ENCODE peak calls at places on chromosomes 16 and 17, in five cellular contexts. A is fibroblast of the aortic adventitia, I is A549, Q is AG04450, C is cardiac muscle cell. H is an unnamed sample.

GRCh38 chr16:75298252-75298651 is 46.8 kb upstream of the BCAR1 start:
- DNase-seq in A (no peak), I (no peak), Q (no peak), C (no peak), H (no peak)

GRCh38 chr17:37490638-37491614 is 1.2 kb downstream of the DUSP14 start:
- DNase-seq in A (peak), I (peak), Q (no peak), C (peak), H (peak)

GRCh38 chr16:23408242-23409201 is 44.5 kb downstream of the COG7 start:
- DNase-seq in A (peak), I (peak), Q (no peak), C (no peak), H (no peak)

GRCh38 chr16:88727871-88728270 is 21.6 kb downstream of the CTU2 start:
- DNase-seq in A (no peak), I (no peak), Q (no peak), C (peak), H (no peak)

GRCh38 chr16:76946879-76947278 is 244.1 kb upstream of the MON1B start:
- DNase-seq in A (peak), I (peak), Q (peak), C (peak), H (peak)

GRCh38 chr16:86363057-86363490 is 147.3 kb upstream of the FOXF1 start:
- DNase-seq in A (peak), I (no peak), Q (peak), C (peak), H (no peak)

GRCh38 chr16:88459366-88460055 is 6.4 kb downstream of the ZFPM1 start:
- DNase-seq in A (peak), I (no peak), Q (no peak), C (no peak), H (no peak)

GRCh38 chr17:83199500-83200201 is 120.2 kb downstream of the METRNL start:
- DNase-seq in A (no peak), I (no peak), Q (no peak), C (no peak), H (no peak)

GRCh38 chr17:27610304-27610676 is 20.7 kb upstream of the LGALS9 start:
- DNase-seq in A (no peak), I (no peak), Q (no peak), C (no peak), H (no peak)

GRCh38 chr17:71909155-71909554 is 211.7 kb upstream of the SOX9 start:
- DNase-seq in A (no peak), I (no peak), Q (no peak), C (no peak), H (no peak)

GRCh38 chr17:38730526-38731379 is 612 bp downstream of the CISD3 start:
- DNase-seq in A (peak), I (peak), Q (no peak), C (peak), H (peak)

GRCh38 chr16:69818811-69819587 is 56.9 kb downstream of the WWP2 start:
- DNase-seq in A (no peak), I (no peak), Q (no peak), C (no peak), H (no peak)

GRCh38 chr17:66255112-66255511 is 25.9 kb upstream of the APOH start:
- DNase-seq in A (peak), I (peak), Q (peak), C (peak), H (peak)

GRCh38 chr16:62872339-62872738 is 836.1 kb upstream of the CDH8 start:
- DNase-seq in A (no peak), I (no peak), Q (no peak), C (no peak), H (no peak)

GRCh38 chr16:82016268-82016667 is 5.0 kb upstream of the SDR42E1 start:
- DNase-seq in A (peak), I (peak), Q (no peak), C (no peak), H (peak)

GRCh38 chr17:38658741-38659345 is 15.9 kb downstream of the EPOP start:
- DNase-seq in A (no peak), I (no peak), Q (no peak), C (no peak), H (no peak)

GRCh38 chr16:65122974-65123845 is 1.3 kb upstream of the CDH11 start:
- DNase-seq in A (peak), I (no peak), Q (no peak), C (peak), H (no peak)

GRCh38 chr16:56675685-56676210 is 6.1 kb downstream of the MT1H start:
- DNase-seq in A (no peak), I (no peak), Q (no peak), C (no peak), H (no peak)

GRCh38 chr17:79294459-79295071 is 219.9 kb downstream of the ENGASE start:
- DNase-seq in A (peak), I (peak), Q (no peak), C (peak), H (peak)

GRCh38 chr17:43634681-43635125 is 27.0 kb downstream of the MEOX1 start:
- DNase-seq in A (peak), I (no peak), Q (no peak), C (peak), H (no peak)

GRCh38 chr16:54921229-54921824 is 9.3 kb upstream of the IRX5 start:
- DNase-seq in A (no peak), I (no peak), Q (no peak), C (no peak), H (no peak)

GRCh38 chr17:65455972-65456343 is 105.5 kb downstream of the AXIN2 start:
- DNase-seq in A (peak), I (peak), Q (no peak), C (peak), H (no peak)

GRCh38 chr16:55242667-55243066 is 81.3 kb upstream of the IRX6 start:
- DNase-seq in A (no peak), I (no peak), Q (no peak), C (no peak), H (no peak)

GRCh38 chr16:85652431-85653221 is 36.1 kb downstream of the GINS2 start:
- DNase-seq in A (peak), I (peak), Q (no peak), C (peak), H (peak)

GRCh38 chr17:60598001-60598736 is 1.8 kb upstream of the PPM1D start:
- DNase-seq in A (no peak), I (no peak), Q (no peak), C (no peak), H (no peak)

GRCh38 chr16:22220714-22221113 is 14.6 kb downstream of the EEF2K start:
- DNase-seq in A (no peak), I (no peak), Q (no peak), C (no peak), H (no peak)

GRCh38 chr16:50642349-50642748 is 38.8 kb downstream of the SNX20 start:
- DNase-seq in A (no peak), I (no peak), Q (no peak), C (no peak), H (no peak)

GRCh38 chr16:73610605-73611177 is 562.8 kb upstream of the ZFHX3 start:
- DNase-seq in A (no peak), I (no peak), Q (no peak), C (no peak), H (no peak)

GRCh38 chr17:32323784-32324590 is 18.0 kb downstream of the C17orf75 start:
- DNase-seq in A (peak), I (no peak), Q (no peak), C (no peak), H (peak)

GRCh38 chr16:54493594-54493993 is 207.0 kb upstream of the IRX3 start:
- DNase-seq in A (peak), I (no peak), Q (no peak), C (no peak), H (no peak)

GRCh38 chr16:66273036-66273435 is 93.5 kb upstream of the CDH5 start:
- DNase-seq in A (no peak), I (no peak), Q (no peak), C (no peak), H (no peak)

GRCh38 chr16:77273-77806 is 685 bp upstream of the MPG start:
- DNase-seq in A (peak), I (peak), Q (no peak), C (peak), H (peak)

GRCh38 chr16:56202036-56202435 is 10.7 kb downstream of the GNAO1 start:
- DNase-seq in A (no peak), I (no peak), Q (no peak), C (no peak), H (no peak)

GRCh38 chr17:48259710-48260291 is 152.2 kb downstream of the SNX11 start:
- DNase-seq in A (peak), I (peak), Q (no peak), C (peak), H (peak)
- TF ChIP-seq CTCF in A (peak), I (peak), Q (peak), C (peak), H (peak)

GRCh38 chr17:21252289-21252874 is 828 bp downstream of the NATD1 start:
- DNase-seq in A (no peak), I (no peak), Q (no peak), C (no peak), H (no peak)
- TF ChIP-seq CTCF in A (no peak), I (no peak), Q (no peak), C (no peak), H (no peak)

DNA sequence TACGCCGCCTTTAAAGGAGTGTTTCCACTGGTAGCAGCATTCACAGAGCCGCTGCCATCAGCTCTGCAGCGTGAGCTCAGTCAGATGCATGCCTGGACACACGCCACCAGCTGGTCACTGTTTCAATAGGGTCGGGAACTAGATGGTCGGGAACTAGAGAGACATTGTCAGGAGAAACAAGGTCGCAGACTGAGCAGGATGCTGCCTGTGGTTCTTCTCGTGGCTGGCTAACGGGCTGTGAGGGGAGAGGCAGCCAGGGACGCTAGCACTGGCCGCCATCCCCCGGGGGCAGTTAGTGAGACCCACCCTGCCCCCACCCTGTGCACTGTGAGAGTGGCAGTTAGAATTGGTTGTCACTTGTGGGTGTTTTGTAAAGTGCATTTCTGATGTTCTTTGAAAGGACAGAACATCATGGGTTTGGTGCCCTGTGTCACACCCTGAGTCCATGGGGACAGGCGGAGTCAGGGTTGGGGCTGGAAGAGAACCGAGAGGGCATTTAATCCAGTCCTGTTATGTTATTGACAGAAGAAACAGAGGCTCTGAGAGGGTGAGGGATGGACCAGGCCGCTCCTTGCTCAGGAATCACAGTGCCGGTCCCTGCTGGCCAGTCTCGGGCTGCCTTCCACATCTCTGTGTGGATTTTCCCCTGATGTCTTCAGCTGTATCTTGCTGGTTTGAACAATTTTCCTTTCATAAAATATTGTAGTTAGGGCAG is 86.4 kb downstream of the SPECC1 start:
- DNase-seq in A (peak), I (peak), Q (no peak), C (peak), H (peak)
- TF ChIP-seq CTCF in A (peak), I (peak), Q (peak), C (peak), H (peak)

GRCh38 chr16:20064520-20064919 is 9.2 kb downstream of the GPR139 start:
- DNase-seq in A (no peak), I (no peak), Q (no peak), C (no peak), H (no peak)
- TF ChIP-seq CTCF in A (no peak), I (no peak), Q (no peak), C (no peak), H (no peak)

GRCh38 chr17:35914354-35914753 is 16.2 kb downstream of the RDM1 start:
- DNase-seq in A (no peak), I (no peak), Q (no peak), C (no peak), H (no peak)

GRCh38 chr17:35912942-35913341 is 17.6 kb downstream of the RDM1 start:
- DNase-seq in A (no peak), I (no peak), Q (no peak), C (no peak), H (no peak)

GRCh38 chr17:35915153-35915969 is 15.2 kb downstream of the RDM1 start:
- DNase-seq in A (no peak), I (no peak), Q (no peak), C (no peak), H (no peak)

GRCh38 chr17:35912339-35912912 is 18.1 kb downstream of the RDM1 start:
- DNase-seq in A (no peak), I (no peak), Q (no peak), C (no peak), H (no peak)

DNA sequence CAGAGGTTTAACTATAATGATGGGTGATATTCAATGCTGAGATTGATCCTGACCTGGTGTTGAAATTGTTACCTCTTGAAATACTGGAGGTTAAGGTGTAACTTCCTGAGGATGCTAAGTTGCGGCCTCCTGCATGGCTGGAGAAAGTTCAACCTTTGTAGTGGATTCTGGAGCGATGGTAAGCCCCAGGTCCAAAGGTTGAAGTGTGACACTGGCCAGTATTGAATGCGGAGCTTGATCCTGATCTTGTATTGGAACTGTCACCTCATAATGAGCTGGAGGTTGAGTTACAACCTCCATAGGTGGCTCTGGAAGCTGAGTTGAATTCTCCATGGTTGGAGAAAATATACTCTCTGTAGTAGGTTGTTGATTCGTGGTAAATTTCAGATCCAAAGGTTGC is 17.0 kb downstream of the RDM1 start:
- DNase-seq in A (no peak), I (no peak), Q (no peak), C (no peak), H (no peak)
- TF ChIP-seq CTCF in A (no peak), I (no peak), Q (no peak), C (no peak), H (no peak)

GRCh38 chr17:49995055-49995738 is at the start of gene DLX3:
- DNase-seq in A (peak), I (peak), Q (no peak), C (peak), H (peak)

GRCh38 chr17:49993423-49994037 is 1.5 kb downstream of the DLX3 start:
- DNase-seq in A (no peak), I (no peak), Q (no peak), C (peak), H (no peak)

GRCh38 chr17:49996121-49996494 is 1.1 kb upstream of the DLX3 start:
- DNase-seq in A (no peak), I (no peak), Q (no peak), C (no peak), H (no peak)

GRCh38 chr17:49992933-49993422 is 2.0 kb downstream of the DLX3 start:
- DNase-seq in A (no peak), I (no peak), Q (no peak), C (no peak), H (no peak)

DNA sequence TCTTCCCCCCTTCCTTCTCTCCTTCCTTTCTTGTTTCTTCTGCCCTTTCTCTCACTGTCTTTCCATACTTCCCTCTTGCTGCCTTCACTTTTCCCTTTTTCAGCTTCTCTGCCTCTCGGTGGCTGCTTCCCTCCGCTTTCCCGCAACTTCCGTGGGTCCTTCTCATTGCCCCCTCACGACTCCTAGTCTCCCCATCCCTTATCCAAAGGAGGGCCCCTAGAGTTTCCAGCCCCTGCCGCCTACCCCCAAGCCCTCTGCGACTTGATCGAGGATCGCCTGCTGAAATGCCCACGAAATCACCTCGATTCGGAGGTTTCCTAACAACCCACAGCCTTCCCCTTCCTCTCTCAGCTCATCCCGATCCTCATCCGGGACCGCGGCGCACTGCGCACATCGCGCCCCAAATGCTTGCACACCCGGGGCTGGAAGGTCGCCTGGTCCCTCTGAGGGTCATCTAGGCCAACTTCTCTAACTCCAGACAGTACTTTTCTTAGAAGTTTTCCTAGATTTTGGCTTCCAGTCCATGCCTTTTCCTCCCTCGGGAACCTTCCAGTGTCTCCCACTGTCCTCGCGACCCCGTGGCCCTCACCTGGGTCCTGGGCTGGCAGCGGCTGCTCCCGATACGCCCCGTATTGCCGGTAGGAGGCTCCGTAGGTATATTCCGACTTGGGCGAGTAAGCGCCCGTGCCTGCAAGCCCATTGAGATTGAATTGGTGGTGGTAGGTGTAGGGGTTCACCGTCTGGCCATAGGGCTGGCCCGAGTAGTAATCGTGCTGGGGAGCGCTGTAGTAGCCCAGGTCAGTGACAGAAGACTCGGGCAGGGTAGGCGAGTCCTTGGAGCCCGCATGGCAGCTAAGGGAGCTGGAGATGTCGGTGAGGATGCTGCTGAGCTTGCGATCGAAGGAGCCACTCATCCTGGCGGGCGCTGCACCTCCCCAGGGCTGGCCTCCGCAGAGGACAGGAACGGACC is 654 bp downstream of the DLX3 start:
- DNase-seq in A (no peak), I (no peak), Q (no peak), C (no peak), H (no peak)
- TF ChIP-seq CTCF in A (no peak), I (no peak), Q (no peak), C (no peak), H (no peak)

GRCh38 chr17:74373838-74374606 is 6.7 kb downstream of the GPR142 start:
- DNase-seq in A (no peak), I (peak), Q (no peak), C (no peak), H (peak)
- TF ChIP-seq CTCF in A (no peak), I (no peak), Q (no peak), C (no peak), H (no peak)

DNA sequence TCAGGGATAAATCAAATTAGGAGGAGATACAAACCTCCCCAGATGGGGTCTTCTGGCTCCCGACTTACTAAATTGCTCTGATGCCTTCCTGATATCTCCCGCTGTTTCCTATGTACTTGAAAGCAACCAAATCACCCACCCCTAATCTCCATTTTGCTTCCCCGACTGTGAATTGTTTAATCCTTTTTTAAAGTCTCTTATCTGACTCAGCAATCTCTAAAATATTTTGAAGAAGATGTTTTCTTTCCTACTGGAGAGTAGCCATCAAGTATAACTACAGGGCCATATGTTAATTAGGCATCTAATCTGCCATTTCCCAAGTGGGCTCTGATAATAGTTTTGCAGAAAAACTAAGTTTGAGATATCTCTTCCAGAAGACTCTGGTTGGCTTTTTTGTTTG is 365.2 kb upstream of the MAF start:
- DNase-seq in A (no peak), I (no peak), Q (no peak), C (no peak), H (no peak)
- TF ChIP-seq CTCF in A (no peak), I (no peak), Q (no peak), C (no peak), H (no peak)

H was measured in Calu3.